ENCODE peak calls at places on chromosomes 11 and 22, in ten cellular contexts. L is ovary, P is GM10248, S is neural crest cell, B is pancreas, O is foreskin fibroblast, J is RWPE1, G is uterus, U is dorsolateral prefrontal cortex, N is GM20000. T is an unnamed sample.
A peak's percentile ranks its signal among the peaks of the same experiment; 100 is the strongest.

GRCh38 chr11:46553746-46554204 is 40.0 kb downstream of the AMBRA1 start:
- DNase-seq in L (no peak), P (no peak), S (no peak), B (no peak), O (peak; percentile 53), J (peak; percentile 59), G (no peak), U (no peak), N (no peak), T (no peak)

GRCh38 chr22:25953919-25954318 is 211.9 kb downstream of the MYO18B start:
- DNase-seq in L (no peak), P (no peak), S (no peak), B (no peak), O (no peak), J (no peak), G (no peak), U (no peak), N (no peak), T (no peak)

GRCh38 chr22:35971418-35972119 is 57.1 kb downstream of the RBFOX2 start:
- DNase-seq in L (peak; percentile 38), P (no peak), S (no peak), B (no peak), O (peak; percentile 98), J (no peak), G (peak; percentile 50), U (no peak), N (no peak), T (no peak)

GRCh38 chr11:44725016-44725651 is 1.6 kb upstream of the TSPAN18 start:
- DNase-seq in L (no peak), P (no peak), S (no peak), B (no peak), O (no peak), J (no peak), G (no peak), U (no peak), N (no peak), T (no peak)

GRCh38 chr11:92702771-92703170 is 266.7 kb upstream of the MTNR1B start:
- DNase-seq in L (no peak), P (no peak), S (no peak), B (no peak), O (peak; percentile 52), J (peak; percentile 2), G (no peak), U (no peak), N (no peak), T (no peak)

GRCh38 chr11:69205929-69206612 is 50.3 kb downstream of the SMIM38 start:
- DNase-seq in L (no peak), P (no peak), S (no peak), B (no peak), O (no peak), J (no peak), G (no peak), U (no peak), N (no peak), T (no peak)

GRCh38 chr11:35049906-35050531 is 89.0 kb upstream of the CD44 start:
- DNase-seq in L (no peak), P (no peak), S (no peak), B (no peak), O (no peak), J (no peak), G (no peak), U (no peak), N (no peak), T (no peak)

GRCh38 chr11:13008625-13009475 is at the start of gene RASSF10:
- DNase-seq in L (no peak), P (peak; percentile 14), S (peak; percentile 80), B (peak; percentile 48), O (peak; percentile 40), J (peak; percentile 81), G (peak; percentile 25), U (no peak), N (peak; percentile 12), T (peak; percentile 29)

GRCh38 chr11:61581030-61581928 is at the start of gene SYT7:
- DNase-seq in L (peak; percentile 95), P (peak; percentile 95), S (peak; percentile 100), B (peak; percentile 99), O (peak; percentile 99), J (peak; percentile 92), G (peak; percentile 98), U (peak; percentile 87), N (peak; percentile 98), T (peak; percentile 98)

GRCh38 chr11:61581931-61582330 is 1.1 kb upstream of the SYT7 start:
- DNase-seq in L (no peak), P (no peak), S (no peak), B (peak; percentile 21), O (no peak), J (no peak), G (no peak), U (no peak), N (no peak), T (no peak)

GRCh38 chr11:61578819-61579218 is 2.1 kb downstream of the SYT7 start:
- DNase-seq in L (no peak), P (no peak), S (no peak), B (peak; percentile 55), O (no peak), J (no peak), G (no peak), U (no peak), N (no peak), T (no peak)

GRCh38 chr11:61579398-61580291 is 1.2 kb downstream of the SYT7 start:
- DNase-seq in L (no peak), P (no peak), S (no peak), B (peak; percentile 70), O (no peak), J (no peak), G (no peak), U (no peak), N (no peak), T (no peak)

GRCh38 chr11:61580292-61580888 is 486 bp downstream of the SYT7 start:
- DNase-seq in L (no peak), P (no peak), S (no peak), B (peak; percentile 80), O (peak; percentile 53), J (no peak), G (no peak), U (no peak), N (peak; percentile 62), T (no peak)
- TF ChIP-seq CTCF in L (no peak), P (no peak), S (peak; percentile 12), B (no peak), O (no peak), J (no peak), G (peak; percentile 16), U (no peak), N (no peak), T (no peak)

GRCh38 chr11:3222003-3222855 is 3.6 kb upstream of the MRGPRG start:
- DNase-seq in L (no peak), P (no peak), S (no peak), B (peak; percentile 44), O (no peak), J (no peak), G (peak; percentile 11), U (no peak), N (no peak), T (no peak)

GRCh38 chr11:3224730-3225098 is 6.1 kb upstream of the MRGPRG start:
- DNase-seq in L (no peak), P (no peak), S (no peak), B (no peak), O (no peak), J (no peak), G (no peak), U (no peak), N (no peak), T (peak; percentile 17)

GRCh38 chr11:3222941-3223905 is 4.6 kb upstream of the MRGPRG start:
- DNase-seq in L (no peak), P (no peak), S (no peak), B (peak; percentile 38), O (no peak), J (no peak), G (no peak), U (no peak), N (no peak), T (peak; percentile 21)

GRCh38 chr11:3225159-3225758 is 6.6 kb upstream of the MRGPRG start:
- DNase-seq in L (no peak), P (peak; percentile 15), S (no peak), B (peak; percentile 58), O (no peak), J (no peak), G (no peak), U (no peak), N (peak; percentile 15), T (peak; percentile 17)

DNA sequence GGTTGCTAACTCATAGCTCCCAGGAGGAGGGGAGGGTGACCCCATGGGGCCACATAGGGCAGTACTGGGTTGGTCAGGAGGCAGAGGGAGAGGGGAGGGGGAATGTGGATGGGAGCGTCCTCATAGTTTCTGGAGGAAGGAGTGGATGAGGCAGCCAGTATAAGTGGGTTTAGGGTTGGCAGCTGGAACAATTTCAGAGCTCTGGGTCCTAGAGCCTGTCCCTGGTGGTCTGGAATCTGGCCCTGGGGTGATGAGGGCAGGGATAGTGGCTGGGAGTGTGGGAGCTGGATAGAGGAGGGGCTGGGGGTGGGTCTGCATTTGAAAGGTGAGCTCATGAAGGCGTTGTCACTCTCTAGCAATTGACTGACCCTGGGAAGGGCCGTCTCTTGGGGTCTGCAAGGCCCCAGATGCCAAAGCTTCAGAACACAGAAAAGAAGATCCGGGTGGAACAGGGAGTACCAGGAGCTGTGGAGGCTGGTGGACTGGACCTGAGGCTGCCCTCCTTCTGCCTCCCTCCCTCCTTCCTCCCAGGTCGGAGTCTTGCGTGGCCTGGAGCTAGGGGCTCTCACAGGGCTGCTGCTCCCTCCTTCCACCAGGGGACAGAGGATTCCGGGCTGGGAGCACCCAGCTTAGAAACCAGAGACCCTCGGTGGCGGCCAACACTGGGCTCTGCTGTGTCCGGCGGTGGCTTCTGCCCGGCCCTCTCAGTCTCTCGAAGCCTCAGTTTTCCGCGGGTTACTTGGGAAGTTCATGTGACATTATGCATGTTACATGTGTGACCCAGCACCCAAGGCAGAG is 5.5 kb upstream of the MRGPRG start:
- DNase-seq in L (no peak), P (no peak), S (no peak), B (peak; percentile 22), O (no peak), J (no peak), G (no peak), U (no peak), N (no peak), T (peak; percentile 17)
- TF ChIP-seq CTCF in L (no peak), P (no peak), S (no peak), B (no peak), O (no peak), J (no peak), G (no peak), U (no peak), N (no peak), T (no peak)

GRCh38 chr22:22030493-22031182 is 48.1 kb upstream of the TOP3B start:
- DNase-seq in L (no peak), P (peak; percentile 83), S (no peak), B (no peak), O (no peak), J (no peak), G (peak; percentile 34), U (no peak), N (peak; percentile 71), T (peak; percentile 74)
- TF ChIP-seq CTCF in L (no peak), P (peak; percentile 74), S (peak; percentile 41), B (no peak), O (peak; percentile 11), J (peak; percentile 10), G (peak; percentile 32), U (no peak), N (peak; percentile 77), T (peak; percentile 97)

GRCh38 chr11:133679896-133680295 is 147.6 kb upstream of the OPCML start:
- DNase-seq in L (no peak), P (no peak), S (no peak), B (no peak), O (no peak), J (no peak), G (no peak), U (no peak), N (no peak), T (no peak)

GRCh38 chr11:133678211-133678610 is 145.9 kb upstream of the OPCML start:
- DNase-seq in L (no peak), P (no peak), S (no peak), B (no peak), O (no peak), J (no peak), G (no peak), U (no peak), N (no peak), T (no peak)

DNA sequence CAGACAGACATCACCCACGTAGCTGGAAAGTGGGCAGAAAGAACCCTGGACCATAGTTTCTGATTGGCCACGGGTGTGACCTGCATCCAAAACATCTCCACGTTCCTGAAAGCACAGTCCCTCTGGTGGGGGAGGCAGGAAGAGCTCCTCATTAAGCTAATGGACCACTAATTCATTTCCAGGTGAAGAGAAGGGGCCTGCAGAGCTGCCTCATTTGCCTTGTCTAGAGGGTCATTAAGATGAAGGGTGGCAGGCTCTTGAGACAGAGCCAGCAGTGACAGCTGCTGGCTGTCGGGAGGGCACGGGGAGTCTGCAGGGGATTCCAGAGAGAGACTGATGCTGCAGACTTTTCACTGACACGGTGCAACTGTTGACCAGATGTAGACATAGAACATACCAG is 149.6 kb upstream of the OPCML start:
- DNase-seq in L (no peak), P (no peak), S (no peak), B (no peak), O (no peak), J (no peak), G (no peak), U (no peak), N (no peak), T (no peak)
- TF ChIP-seq CTCF in L (no peak), P (no peak), S (peak; percentile 35), B (no peak), O (no peak), J (no peak), G (no peak), U (no peak), N (no peak), T (no peak)